ENCODE peak calls at places on chromosomes 16 and 17, in five cellular contexts. H is astrocyte, D is K562, A is GM23248, N is fibroblast of lung. F is an unnamed sample.

GRCh38 chr17:65011047-65011446 is 45.5 kb downstream of the GNA13 start:
- DNase-seq in H (no peak), D (no peak), A (no peak), N (no peak), F (no peak)

GRCh38 chr17:45127583-45128300 is 4.6 kb downstream of the PLCD3 start:
- DNase-seq in H (peak), D (no peak), A (peak), N (peak), F (peak)

GRCh38 chr16:88589441-88589840 is 19.2 kb downstream of the ZC3H18 start:
- DNase-seq in H (no peak), D (no peak), A (no peak), N (no peak), F (no peak)

GRCh38 chr17:12909511-12909910 is 108.3 kb downstream of the ELAC2 start:
- DNase-seq in H (no peak), D (no peak), A (no peak), N (no peak), F (no peak)

GRCh38 chr17:58200024-58200633 is 7.6 kb downstream of the EPX start:
- DNase-seq in H (no peak), D (peak), A (peak), N (peak), F (peak)

GRCh38 chr16:1996175-1996574 is 6.4 kb downstream of the SYNGR3 start:
- DNase-seq in H (no peak), D (no peak), A (no peak), N (no peak), F (no peak)

GRCh38 chr17:60542066-60542465 is 16.0 kb upstream of the APPBP2 start:
- DNase-seq in H (no peak), D (no peak), A (no peak), N (no peak), F (no peak)

GRCh38 chr16:7651803-7652570 is 319.3 kb downstream of the RBFOX1 start:
- DNase-seq in H (no peak), D (no peak), A (no peak), N (no peak), F (peak)

GRCh38 chr17:70906808-70907207 is 737.5 kb downstream of the KCNJ2 start:
- DNase-seq in H (peak), D (no peak), A (peak), N (peak), F (peak)

GRCh38 chr17:953767-954166 is 25.8 kb downstream of the NXN start:
- DNase-seq in H (no peak), D (no peak), A (no peak), N (no peak), F (no peak)

GRCh38 chr16:48597563-48598392 is 12.2 kb downstream of the N4BP1 start:
- DNase-seq in H (no peak), D (no peak), A (peak), N (peak), F (no peak)

GRCh38 chr17:79255926-79256325 is 181.3 kb downstream of the ENGASE start:
- DNase-seq in H (no peak), D (no peak), A (no peak), N (no peak), F (no peak)

GRCh38 chr16:56450275-56450889 is 750 bp downstream of the NUDT21 start:
- DNase-seq in H (no peak), D (peak), A (peak), N (peak), F (peak)

GRCh38 chr16:22188595-22189442 is 17.3 kb upstream of the EEF2K start:
- DNase-seq in H (peak), D (peak), A (peak), N (peak), F (peak)

GRCh38 chr16:85514601-85515318 is 98.4 kb upstream of the GSE1 start:
- DNase-seq in H (peak), D (no peak), A (peak), N (peak), F (peak)

GRCh38 chr17:12422632-12423031 is 243.1 kb upstream of the MYOCD start:
- DNase-seq in H (no peak), D (no peak), A (no peak), N (no peak), F (no peak)

GRCh38 chr17:66865151-66865550 is 30.2 kb downstream of the CACNG5 start:
- DNase-seq in H (no peak), D (no peak), A (peak), N (no peak), F (no peak)

GRCh38 chr17:78759203-78759968 is 22.7 kb downstream of the CYTH1 start:
- DNase-seq in H (peak), D (no peak), A (no peak), N (peak), F (no peak)

GRCh38 chr17:57672205-57672632 is 72.9 kb downstream of the CCDC182 start:
- DNase-seq in H (peak), D (no peak), A (peak), N (peak), F (no peak)

GRCh38 chr16:79146-80054 is 1.4 kb downstream of the MPG start:
- DNase-seq in H (no peak), D (no peak), A (peak), N (peak), F (no peak)

GRCh38 chr17:55743103-55743679 is 7.7 kb upstream of the PCTP start:
- DNase-seq in H (peak), D (peak), A (no peak), N (peak), F (no peak)

GRCh38 chr16:1078579-1079021 is 6.1 kb downstream of the SSTR5 start:
- DNase-seq in H (peak), D (no peak), A (peak), N (peak), F (no peak)

GRCh38 chr16:84574191-84574590 is 43.7 kb downstream of the COTL1 start:
- DNase-seq in H (no peak), D (no peak), A (no peak), N (no peak), F (no peak)

GRCh38 chr17:63295839-63296590 is 150.1 kb downstream of the CYB561 start:
- DNase-seq in H (no peak), D (no peak), A (no peak), N (no peak), F (no peak)

GRCh38 chr16:85309656-85310587 is 197.7 kb upstream of the CIBAR2 start:
- DNase-seq in H (no peak), D (peak), A (no peak), N (no peak), F (peak)

GRCh38 chr16:85523602-85524364 is 89.3 kb upstream of the GSE1 start:
- DNase-seq in H (peak), D (peak), A (no peak), N (peak), F (peak)

GRCh38 chr16:17468611-17469010 is 2.1 kb downstream of the XYLT1 start:
- DNase-seq in H (no peak), D (no peak), A (peak), N (no peak), F (peak)

GRCh38 chr17:9240659-9241370 is 219.5 kb downstream of the NTN1 start:
- DNase-seq in H (peak), D (peak), A (peak), N (peak), F (peak)

GRCh38 chr17:7883781-7884386 is 4.7 kb upstream of the CHD3 start:
- DNase-seq in H (peak), D (peak), A (peak), N (peak), F (no peak)

GRCh38 chr16:18836702-18837101 is 35.4 kb upstream of the ARL6IP1 start:
- DNase-seq in H (no peak), D (no peak), A (no peak), N (no peak), F (no peak)

GRCh38 chr16:57815987-57816745 is 13.9 kb upstream of the KIFC3 start:
- DNase-seq in H (peak), D (peak), A (peak), N (peak), F (peak)

GRCh38 chr16:50878966-50879615 is 137.2 kb downstream of the CYLD start:
- DNase-seq in H (no peak), D (peak), A (no peak), N (no peak), F (peak)

GRCh38 chr16:73056383-73056782 is 8.5 kb upstream of the ZFHX3 start:
- DNase-seq in H (no peak), D (no peak), A (no peak), N (no peak), F (no peak)

GRCh38 chr17:2982854-2983636 is 80.4 kb downstream of the OR1D5 start:
- DNase-seq in H (peak), D (no peak), A (peak), N (peak), F (no peak)

GRCh38 chr16:90047714-90048346 is 28.6 kb upstream of the DBNDD1 start:
- DNase-seq in H (no peak), D (peak), A (peak), N (no peak), F (no peak)

GRCh38 chr16:4319454-4319853 is 3.6 kb downstream of the GLIS2 start:
- DNase-seq in H (no peak), D (no peak), A (peak), N (no peak), F (no peak)

GRCh38 chr16:3171181-3171854 is 16.7 kb upstream of the OR1F1 start:
- DNase-seq in H (no peak), D (peak), A (peak), N (no peak), F (peak)
- TF ChIP-seq EZH2 in H (peak), D (no peak), A (peak), N (no peak), F (peak)

DNA sequence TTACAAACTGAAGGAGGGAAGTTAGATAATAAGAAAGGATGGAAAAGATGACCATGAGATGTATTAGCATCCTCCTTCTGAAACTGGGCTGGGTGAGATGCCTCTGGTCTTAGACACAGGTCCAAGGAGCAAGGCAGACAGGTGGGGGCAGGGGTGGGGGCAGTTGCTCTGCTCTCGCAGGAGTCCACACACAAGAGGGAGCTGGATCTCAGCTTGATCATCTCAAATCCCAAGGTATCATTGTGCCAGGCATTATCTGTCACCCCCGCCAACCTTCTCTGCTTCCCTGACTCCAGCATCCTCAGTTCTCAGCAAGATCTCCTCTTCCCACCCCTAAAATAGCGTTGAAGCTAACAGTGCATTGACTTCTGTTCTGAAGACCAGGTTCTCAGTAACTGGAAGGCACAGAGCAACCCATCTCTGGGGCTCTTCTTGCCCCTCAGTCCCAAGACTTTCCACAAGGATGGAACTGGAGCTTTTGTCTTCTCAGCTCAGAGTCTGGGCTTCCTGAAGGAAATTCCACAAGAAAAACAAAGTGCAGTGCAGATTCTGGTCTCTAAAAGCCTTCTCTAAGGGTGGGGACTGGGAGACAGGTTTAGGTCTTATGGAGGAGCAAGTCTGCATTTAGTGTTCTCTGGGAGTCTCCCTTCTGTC is 1.6 kb downstream of the FLOT2 start:
- DNase-seq in H (no peak), D (no peak), A (no peak), N (no peak), F (peak)
- H3K9ac ChIP-seq in H (no peak), D (peak), A (peak), N (peak), F (peak)

GRCh38 chr16:21100447-21100846 is 50.2 kb downstream of the DNAH3 start:
- DNase-seq in H (peak), D (no peak), A (peak), N (peak), F (no peak)
- TF ChIP-seq EZH2 in H (no peak), D (no peak), A (no peak), N (no peak), F (no peak)

DNA sequence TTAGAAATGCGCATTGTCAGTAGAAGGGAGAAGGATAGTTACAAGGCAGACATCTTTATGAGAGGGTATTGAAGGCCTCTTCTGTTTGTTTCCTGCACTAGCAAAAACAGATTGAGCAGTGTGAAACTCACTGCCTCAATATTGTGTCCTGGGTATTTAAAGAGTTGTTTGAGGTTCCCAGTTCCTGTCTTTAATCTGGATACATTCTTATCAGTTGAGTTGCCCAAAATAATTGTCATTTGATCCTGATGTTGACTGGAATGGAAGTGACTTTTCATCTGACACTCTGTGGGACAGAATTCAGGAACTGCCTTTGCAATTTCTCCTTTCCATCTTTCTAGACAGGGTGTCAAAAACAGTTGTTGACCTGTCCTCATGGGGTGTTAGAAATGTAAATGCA is 1.7 kb downstream of the ATP6V0A1 start:
- DNase-seq in H (no peak), D (no peak), A (no peak), N (no peak), F (no peak)
- H3K9ac ChIP-seq in H (peak), D (no peak), A (peak), N (no peak), F (no peak)

DNA sequence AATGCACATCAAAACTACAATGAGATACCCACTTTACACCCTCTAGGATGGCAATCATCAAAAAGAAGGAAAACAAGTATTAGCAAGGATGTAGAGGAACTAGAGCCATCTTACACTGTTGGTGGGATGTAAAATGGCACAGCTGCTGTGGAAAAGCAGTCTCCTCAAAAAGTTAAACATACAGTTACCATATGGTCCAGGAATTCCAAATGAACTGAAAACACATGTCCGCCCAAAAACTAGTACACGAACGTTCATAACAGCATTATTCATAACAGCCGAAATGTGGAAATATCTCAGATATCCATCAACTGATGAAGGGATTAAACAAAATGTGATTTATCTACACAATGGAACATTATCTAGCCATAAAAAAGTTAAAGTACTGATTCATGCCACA is 7.0 kb downstream of the FBF1 start:
- DNase-seq in H (no peak), D (no peak), A (no peak), N (no peak), F (no peak)
- TF ChIP-seq EZH2 in H (no peak), D (no peak), A (no peak), N (no peak), F (no peak)

GRCh38 chr17:81282876-81283275 is 12.2 kb downstream of the SLC38A10 start:
- DNase-seq in H (no peak), D (no peak), A (no peak), N (no peak), F (no peak)

GRCh38 chr17:81282141-81282540 is 13.0 kb downstream of the SLC38A10 start:
- DNase-seq in H (no peak), D (no peak), A (no peak), N (no peak), F (no peak)

GRCh38 chr17:81279278-81280073 is 15.6 kb downstream of the SLC38A10 start:
- DNase-seq in H (no peak), D (no peak), A (no peak), N (no peak), F (no peak)

GRCh38 chr17:81278831-81279230 is 16.3 kb downstream of the SLC38A10 start:
- DNase-seq in H (no peak), D (no peak), A (no peak), N (no peak), F (no peak)

GRCh38 chr17:81280571-81280970 is 14.5 kb downstream of the SLC38A10 start:
- DNase-seq in H (no peak), D (no peak), A (no peak), N (no peak), F (no peak)
- H3K9ac ChIP-seq in H (no peak), D (no peak), A (no peak), N (no peak), F (no peak)